ENCODE peak calls at places on chromosomes 6 and 20, in nine cellular contexts. R is CD8-positive, alpha-beta T cell; M is breast epithelium; F is cardiac muscle cell; T is mammary epithelial cell; E is heart right ventricle; W is psoas muscle; P is brain microvascular endothelial cell; V is thyroid gland. S is an unnamed sample.

GRCh38 chr20:58233881-58234528 is 5.6 kb upstream of the ANKRD60 start:
- DNase-seq in W (peak), R (no peak), M (no peak), T (no peak), P (no peak), V (peak), F (peak), E (no peak), S (peak)

GRCh38 chr20:52494244-52494643 is 302.7 kb upstream of the ZFP64 start:
- DNase-seq in T (peak), F (peak), M (no peak), P (peak), W (peak), E (no peak), R (peak), V (no peak), S (no peak)

GRCh38 chr6:129730477-129731165 is 20.6 kb upstream of the ARHGAP18 start:
- DNase-seq in F (peak), T (no peak), P (no peak), R (no peak), W (no peak), V (peak), E (no peak), M (no peak), S (peak)

GRCh38 chr6:132888701-132889100 is 74.3 kb downstream of the RPS12 start:
- DNase-seq in T (no peak), V (no peak), E (no peak), F (no peak), P (peak), M (no peak), W (no peak), R (no peak), S (no peak)

GRCh38 chr20:6074145-6074561 is 20.3 kb upstream of the LRRN4 start:
- DNase-seq in P (no peak), T (no peak), R (no peak), E (peak), M (no peak), V (no peak), W (no peak), F (no peak), S (peak)

GRCh38 chr6:110048221-110048875 is 70.2 kb downstream of the GPR6 start:
- DNase-seq in T (no peak), E (no peak), M (no peak), W (no peak), R (no peak), P (peak), V (no peak), F (no peak), S (no peak)

GRCh38 chr6:106141441-106142237 is 55.5 kb downstream of the PRDM1 start:
- DNase-seq in T (peak), E (no peak), V (no peak), R (no peak), P (no peak), W (no peak), F (no peak), M (no peak), S (no peak)

GRCh38 chr6:74578339-74578738 is 627.5 kb downstream of the COL12A1 start:
- DNase-seq in T (peak), M (no peak), R (no peak), V (no peak), P (peak), F (peak), E (no peak), W (no peak), S (no peak)

GRCh38 chr6:72580281-72580940 is 41.5 kb upstream of the KCNQ5 start:
- DNase-seq in V (peak), W (no peak), M (no peak), P (peak), R (no peak), F (peak), E (no peak), T (peak), S (peak)

GRCh38 chr20:60962367-60963045 is 289.6 kb upstream of the CDH4 start:
- DNase-seq in V (no peak), W (no peak), R (no peak), T (no peak), P (no peak), M (no peak), E (no peak), F (no peak), S (no peak)

DNA sequence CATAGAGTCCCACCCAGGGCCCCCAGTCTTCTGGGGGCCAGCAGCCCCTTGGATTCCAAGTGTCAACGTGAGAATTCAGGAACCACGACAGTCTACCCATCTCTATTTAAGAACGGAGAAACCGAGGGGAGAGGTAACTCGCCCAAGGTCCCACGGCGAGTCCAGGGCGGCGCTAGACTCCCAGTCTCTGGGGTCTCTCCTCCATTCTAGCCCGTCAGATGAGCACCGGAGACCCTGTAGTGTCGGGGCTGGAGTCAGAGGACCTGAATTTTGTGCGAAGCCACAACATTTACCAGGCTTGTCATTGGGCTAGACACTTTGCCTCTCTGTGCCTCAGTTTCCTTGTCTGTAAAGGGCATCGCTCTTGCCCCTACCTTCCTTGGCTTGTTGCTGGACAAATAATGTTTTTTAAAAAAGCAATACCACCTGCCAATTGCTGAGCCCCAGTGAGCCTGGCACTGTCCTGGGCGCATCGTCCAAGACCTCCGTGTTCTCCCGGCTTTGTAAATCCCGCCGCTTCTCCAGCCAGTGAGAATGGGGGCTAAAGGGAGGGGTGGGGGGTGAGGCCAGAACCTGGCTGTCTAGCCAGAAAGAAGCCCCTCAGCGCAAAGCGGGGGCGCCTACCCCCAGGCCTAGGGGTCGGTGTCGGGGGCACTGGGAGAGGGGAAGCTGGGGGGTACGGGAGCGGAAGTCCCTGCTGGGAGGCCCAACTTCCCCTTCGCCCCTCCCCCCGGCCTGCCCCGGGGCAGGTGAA is 91.7 kb downstream of the NCR2 start:
- DNase-seq in F (no peak), W (no peak), R (no peak), P (no peak), M (no peak), E (no peak), T (no peak), V (no peak), S (no peak)
- H3K27ac ChIP-seq in F (no peak), W (no peak), R (no peak), P (no peak), M (peak), E (no peak), T (no peak), V (peak), S (peak)

GRCh38 chr6:150668882-150669476 is 69.3 kb downstream of the PLEKHG1 start:
- DNase-seq in T (no peak), M (no peak), P (no peak), E (no peak), V (no peak), W (no peak), R (no peak), F (peak), S (no peak)

GRCh38 chr6:150666071-150666470 is 66.4 kb downstream of the PLEKHG1 start:
- DNase-seq in E (peak), R (no peak), W (no peak), V (no peak), T (no peak), M (no peak), P (no peak), F (peak), S (peak)

GRCh38 chr6:150670311-150670710 is 70.6 kb downstream of the PLEKHG1 start:
- DNase-seq in R (no peak), V (no peak), E (no peak), W (no peak), T (no peak), M (no peak), P (no peak), F (no peak), S (no peak)

GRCh38 chr6:150664091-150664490 is 64.4 kb downstream of the PLEKHG1 start:
- DNase-seq in M (no peak), T (no peak), P (no peak), E (no peak), F (no peak), V (no peak), R (no peak), W (no peak), S (no peak)

DNA sequence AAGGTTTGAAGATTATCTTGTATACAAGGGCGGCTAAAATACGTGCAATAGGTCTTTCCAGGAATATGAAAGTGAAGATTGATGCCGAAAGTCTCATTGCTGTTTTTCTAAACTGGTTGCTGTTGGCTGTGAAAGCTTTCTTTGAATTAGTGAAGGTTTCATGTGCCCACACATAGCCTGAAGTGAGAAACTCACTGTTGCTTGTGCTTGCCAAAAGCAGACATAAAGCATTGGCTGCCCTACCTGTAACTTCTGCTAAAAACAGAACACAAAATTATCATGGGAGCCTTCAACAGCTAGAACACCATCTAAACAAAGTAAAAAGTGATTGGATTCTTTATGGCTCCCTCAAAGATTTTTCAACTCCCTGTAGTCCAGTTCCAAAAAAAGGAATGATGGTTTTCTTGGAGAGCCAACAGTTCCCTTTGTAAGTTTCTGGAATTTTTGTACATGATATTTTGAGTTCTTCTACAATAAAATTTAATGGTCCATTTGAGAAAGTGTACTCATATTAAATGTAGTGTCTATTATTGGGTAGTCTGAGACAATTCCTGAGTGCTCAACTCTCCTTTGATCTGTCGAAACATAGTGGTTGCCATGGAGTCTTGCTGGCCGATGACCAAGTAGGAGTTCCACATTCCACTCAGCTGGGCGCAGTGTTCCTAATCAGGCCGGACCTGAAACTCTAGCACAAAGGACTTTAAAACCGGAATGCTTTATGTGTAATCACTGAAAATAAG is 68.5 kb downstream of the PLEKHG1 start:
- DNase-seq in W (peak), T (peak), V (peak), M (peak), R (no peak), P (peak), F (peak), E (peak), S (peak)
- TF ChIP-seq CTCF in W (no peak), T (no peak), V (peak), M (peak), R (no peak), P (peak), F (peak), E (no peak), S (no peak)

GRCh38 chr20:37096415-37097039 is 730 bp upstream of the RBL1 start:
- DNase-seq in P (no peak), W (no peak), F (no peak), M (no peak), R (no peak), V (no peak), E (no peak), T (no peak), S (no peak)
- H3K27ac ChIP-seq in P (no peak), W (peak), F (no peak), M (peak), R (peak), V (no peak), E (no peak), T (peak), S (no peak)

DNA sequence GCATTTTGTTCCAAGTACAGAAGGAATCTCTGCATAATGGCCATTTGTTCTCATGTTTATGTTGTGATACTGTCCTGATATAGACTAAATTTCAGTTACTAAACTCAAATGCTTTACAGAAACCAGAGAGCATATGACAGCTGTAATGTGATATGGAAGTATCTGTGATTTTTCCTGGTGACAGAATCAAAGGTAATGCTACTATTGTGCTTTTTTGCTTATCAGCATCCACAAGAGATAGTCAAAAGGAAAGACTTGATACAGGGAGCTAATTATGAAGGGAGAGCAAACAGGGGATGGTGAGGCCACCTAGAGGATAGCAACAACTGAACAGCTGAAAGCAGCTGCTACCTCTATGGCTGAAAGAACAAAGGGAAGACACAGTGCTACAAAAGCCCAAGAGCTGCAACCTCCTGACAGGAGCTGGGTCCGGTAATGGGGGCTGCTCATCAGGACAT is 181.4 kb downstream of the PHF3 start:
- DNase-seq in P (no peak), V (no peak), E (no peak), W (no peak), T (no peak), M (no peak), R (no peak), F (peak), S (no peak)
- TF ChIP-seq CTCF in P (peak), V (no peak), E (no peak), W (no peak), T (no peak), M (no peak), R (no peak), F (peak), S (no peak)

DNA sequence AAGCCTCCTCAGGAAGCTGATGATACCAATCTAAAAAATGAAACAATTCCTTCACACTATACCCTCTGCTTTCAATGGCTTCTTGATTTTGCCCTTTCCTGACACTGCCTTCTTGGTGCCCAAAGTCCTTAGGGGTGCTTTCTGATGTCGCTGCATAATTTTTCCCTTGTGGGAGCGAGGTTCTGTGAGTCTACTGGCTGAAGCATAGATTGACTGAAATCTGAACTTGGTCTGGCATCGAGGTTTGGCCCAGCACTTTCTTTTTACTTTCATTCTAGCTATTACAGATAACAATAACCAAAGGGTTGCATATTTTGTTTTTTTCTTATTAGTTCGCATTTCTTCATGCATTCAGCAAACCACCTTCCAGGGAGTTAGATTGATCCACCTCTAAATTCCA is 65.8 kb downstream of the E2F3 start:
- DNase-seq in P (no peak), F (no peak), E (no peak), V (no peak), W (no peak), T (no peak), M (no peak), R (no peak), S (no peak)
- H3K27ac ChIP-seq in P (no peak), F (peak), E (no peak), V (no peak), W (no peak), T (no peak), M (no peak), R (no peak), S (no peak)

GRCh38 chr6:33744895-33745546 is 1.7 kb downstream of the IP6K3 start:
- DNase-seq in R (no peak), M (no peak), E (no peak), V (peak), P (no peak), T (no peak), F (no peak), W (no peak), S (no peak)

GRCh38 chr6:33742837-33743236 is 3.9 kb downstream of the IP6K3 start:
- DNase-seq in M (no peak), F (no peak), E (no peak), W (no peak), R (no peak), P (no peak), T (no peak), V (peak), S (no peak)

GRCh38 chr6:33746036-33746600 is 587 bp downstream of the IP6K3 start:
- DNase-seq in E (peak), V (peak), W (peak), M (no peak), P (peak), R (no peak), T (peak), F (peak), S (peak)

GRCh38 chr6:33745558-33745957 is 1.1 kb downstream of the IP6K3 start:
- DNase-seq in T (no peak), R (no peak), V (no peak), F (no peak), M (no peak), E (no peak), W (no peak), P (no peak), S (no peak)

DNA sequence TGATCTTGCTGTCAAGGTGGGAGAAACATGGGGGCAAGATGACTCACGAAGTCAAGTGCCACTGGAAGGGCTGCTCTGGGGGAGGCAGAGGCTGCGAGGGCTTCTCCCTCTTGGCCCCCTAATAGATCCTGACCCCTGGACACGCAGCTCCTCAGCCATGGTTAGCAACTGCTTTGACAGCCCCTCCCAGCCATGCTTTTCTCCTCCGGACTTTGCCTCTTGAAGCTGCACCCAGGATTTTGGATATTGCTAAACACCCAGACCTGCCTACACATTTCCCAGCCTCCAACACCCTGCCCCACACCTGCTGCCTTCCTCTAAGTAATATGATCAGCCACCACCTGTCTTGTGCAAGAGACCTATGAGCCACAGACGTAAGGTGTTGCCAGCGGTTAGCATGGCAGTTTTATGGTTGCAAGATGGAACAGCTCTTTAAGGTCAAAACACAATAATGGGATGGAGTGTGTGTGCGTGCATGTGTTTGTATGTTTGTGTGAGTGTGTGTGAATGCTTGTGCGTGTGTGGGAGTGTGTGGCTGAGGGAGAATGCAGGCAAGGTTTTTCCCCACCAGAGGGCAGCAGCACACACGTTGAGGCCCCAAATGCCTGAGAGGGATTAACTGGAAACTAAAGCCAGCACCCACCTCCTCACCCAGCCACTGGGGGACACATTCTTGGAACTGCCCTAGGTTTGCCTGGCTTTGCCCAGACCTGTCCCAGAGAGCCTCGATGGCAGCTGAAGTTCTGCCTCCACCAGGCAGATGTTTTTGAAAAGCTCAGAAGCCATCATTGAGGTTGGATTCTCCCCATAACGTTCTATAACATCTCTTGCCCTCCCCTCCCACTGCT is 2.5 kb downstream of the IP6K3 start:
- DNase-seq in R (peak), E (peak), V (peak), T (peak), P (peak), F (peak), W (peak), M (peak), S (peak)
- TF ChIP-seq CTCF in R (peak), E (peak), V (peak), T (peak), P (peak), F (peak), W (peak), M (peak), S (peak)

S was measured in body of pancreas.